ENCODE peak calls at places on chromosomes 11 and 22, in five cellular contexts. One of them, this sample, is unnamed. For H3K4me1, the result is how much of the 10 kb centered on the place peaks cover.

GRCh38 chr11:122642971-122643370 is 12.6 kb upstream of the UBASH3B start:
- DNase-seq in cardiac muscle cell: no peak
- DNase-seq in neural progenitor cell: no peak
- DNase-seq in astrocyte: peak
- DNase-seq in Peyer's patch: no peak
- DNase-seq in this sample: no peak

GRCh38 chr22:48881326-48881980 is 946.2 kb downstream of the BRD1 start:
- DNase-seq in Peyer's patch: peak
- DNase-seq in cardiac muscle cell: no peak
- DNase-seq in neural progenitor cell: no peak
- DNase-seq in astrocyte: no peak
- DNase-seq in this sample: no peak

GRCh38 chr11:64916040-64916847 is 765 bp downstream of the ATG2A start:
- DNase-seq in neural progenitor cell: peak
- DNase-seq in cardiac muscle cell: no peak
- DNase-seq in astrocyte: peak
- DNase-seq in Peyer's patch: no peak
- DNase-seq in this sample: no peak

GRCh38 chr11:70080763-70081162 is 2.6 kb downstream of the ANO1 start:
- DNase-seq in Peyer's patch: no peak
- DNase-seq in neural progenitor cell: no peak
- DNase-seq in cardiac muscle cell: no peak
- DNase-seq in astrocyte: peak
- DNase-seq in this sample: no peak

GRCh38 chr11:130625907-130626306 is 177.5 kb downstream of the ADAMTS15 start:
- DNase-seq in Peyer's patch: no peak
- DNase-seq in cardiac muscle cell: no peak
- DNase-seq in astrocyte: no peak
- DNase-seq in neural progenitor cell: no peak
- DNase-seq in this sample: no peak

GRCh38 chr11:68191661-68192579 is 21.2 kb downstream of the KMT5B start:
- DNase-seq in neural progenitor cell: no peak
- DNase-seq in astrocyte: peak
- DNase-seq in cardiac muscle cell: no peak
- DNase-seq in Peyer's patch: no peak
- DNase-seq in this sample: no peak

GRCh38 chr11:45285931-45286632 is at the start of gene SYT13:
- DNase-seq in cardiac muscle cell: peak
- DNase-seq in Peyer's patch: peak
- DNase-seq in astrocyte: no peak
- DNase-seq in neural progenitor cell: peak
- DNase-seq in this sample: peak

GRCh38 chr22:37314315-37315046 is 32.2 kb downstream of the CYTH4 start:
- DNase-seq in Peyer's patch: no peak
- DNase-seq in neural progenitor cell: no peak
- DNase-seq in cardiac muscle cell: no peak
- DNase-seq in astrocyte: no peak
- DNase-seq in this sample: no peak

GRCh38 chr11:9109858-9110731 is 18.7 kb upstream of the SCUBE2 start:
- DNase-seq in astrocyte: no peak
- DNase-seq in cardiac muscle cell: no peak
- DNase-seq in Peyer's patch: no peak
- DNase-seq in neural progenitor cell: no peak
- DNase-seq in this sample: no peak

GRCh38 chr11:8671242-8671641 is 11.2 kb downstream of the TRIM66 start:
- DNase-seq in cardiac muscle cell: no peak
- DNase-seq in Peyer's patch: no peak
- DNase-seq in neural progenitor cell: peak
- DNase-seq in astrocyte: peak
- DNase-seq in this sample: peak

GRCh38 chr22:40911772-40912171 is 39.4 kb upstream of the RBX1 start:
- DNase-seq in Peyer's patch: no peak
- DNase-seq in cardiac muscle cell: no peak
- DNase-seq in neural progenitor cell: no peak
- DNase-seq in astrocyte: no peak
- DNase-seq in this sample: no peak

GRCh38 chr11:118006153-118006534 is 19.9 kb downstream of the IL10RA start:
- DNase-seq in astrocyte: no peak
- DNase-seq in neural progenitor cell: no peak
- DNase-seq in cardiac muscle cell: no peak
- DNase-seq in Peyer's patch: no peak
- DNase-seq in this sample: no peak

GRCh38 chr22:29813563-29813962 is 24.5 kb downstream of the ASCC2 start:
- DNase-seq in Peyer's patch: no peak
- DNase-seq in cardiac muscle cell: no peak
- DNase-seq in astrocyte: no peak
- DNase-seq in neural progenitor cell: no peak
- DNase-seq in this sample: no peak

GRCh38 chr11:9774591-9775392 is 110.9 kb downstream of the SWAP70 start:
- DNase-seq in Peyer's patch: no peak
- DNase-seq in cardiac muscle cell: no peak
- DNase-seq in neural progenitor cell: no peak
- DNase-seq in astrocyte: peak
- DNase-seq in this sample: no peak

GRCh38 chr11:109798521-109798920 is 294.7 kb upstream of the ZC3H12C start:
- DNase-seq in astrocyte: peak
- DNase-seq in neural progenitor cell: no peak
- DNase-seq in Peyer's patch: no peak
- DNase-seq in cardiac muscle cell: no peak
- DNase-seq in this sample: no peak

GRCh38 chr11:112776834-112777793 is 184.1 kb upstream of the NCAM1 start:
- DNase-seq in neural progenitor cell: no peak
- DNase-seq in astrocyte: no peak
- DNase-seq in Peyer's patch: no peak
- DNase-seq in cardiac muscle cell: peak
- DNase-seq in this sample: no peak

GRCh38 chr22:27962268-27963191 is 43.5 kb upstream of the PITPNB start:
- DNase-seq in Peyer's patch: no peak
- DNase-seq in neural progenitor cell: peak
- DNase-seq in astrocyte: no peak
- DNase-seq in cardiac muscle cell: no peak
- DNase-seq in this sample: no peak

GRCh38 chr11:120612363-120613263 is 101.1 kb downstream of the GRIK4 start:
- DNase-seq in Peyer's patch: no peak
- DNase-seq in cardiac muscle cell: no peak
- DNase-seq in astrocyte: peak
- DNase-seq in neural progenitor cell: no peak
- DNase-seq in this sample: no peak

GRCh38 chr11:85626496-85626895 is 648 bp downstream of the DLG2 start:
- DNase-seq in neural progenitor cell: no peak
- DNase-seq in cardiac muscle cell: peak
- DNase-seq in Peyer's patch: no peak
- DNase-seq in astrocyte: no peak
- DNase-seq in this sample: no peak

GRCh38 chr11:90476442-90477007 is 253.7 kb upstream of the CHORDC1 start:
- DNase-seq in Peyer's patch: no peak
- DNase-seq in neural progenitor cell: peak
- DNase-seq in astrocyte: peak
- DNase-seq in cardiac muscle cell: peak
- DNase-seq in this sample: no peak

GRCh38 chr11:83007477-83007876 is 64.2 kb downstream of the RAB30 start:
- DNase-seq in astrocyte: no peak
- DNase-seq in neural progenitor cell: no peak
- DNase-seq in cardiac muscle cell: no peak
- DNase-seq in Peyer's patch: no peak
- DNase-seq in this sample: no peak

GRCh38 chr11:128734439-128735224 is 40.8 kb downstream of the FLI1 start:
- DNase-seq in neural progenitor cell: no peak
- DNase-seq in cardiac muscle cell: no peak
- DNase-seq in astrocyte: no peak
- DNase-seq in Peyer's patch: no peak
- DNase-seq in this sample: no peak

GRCh38 chr22:19928207-19928606 is 13.4 kb upstream of the COMT start:
- DNase-seq in Peyer's patch: no peak
- DNase-seq in cardiac muscle cell: no peak
- DNase-seq in astrocyte: no peak
- DNase-seq in neural progenitor cell: no peak
- DNase-seq in this sample: no peak

GRCh38 chr11:802693-803466 is 2.2 kb downstream of the PIDD1 start:
- DNase-seq in Peyer's patch: no peak
- DNase-seq in astrocyte: no peak
- DNase-seq in cardiac muscle cell: no peak
- DNase-seq in neural progenitor cell: no peak
- DNase-seq in this sample: no peak

GRCh38 chr11:130050272-130050671 is 19.4 kb upstream of the APLP2 start:
- DNase-seq in neural progenitor cell: peak
- DNase-seq in astrocyte: peak
- DNase-seq in Peyer's patch: no peak
- DNase-seq in cardiac muscle cell: peak
- DNase-seq in this sample: no peak

GRCh38 chr11:104098132-104098531 is 61.7 kb downstream of the DDI1 start:
- DNase-seq in cardiac muscle cell: no peak
- DNase-seq in neural progenitor cell: no peak
- DNase-seq in Peyer's patch: no peak
- DNase-seq in astrocyte: no peak
- DNase-seq in this sample: no peak

GRCh38 chr11:10418259-10418949 is 36.7 kb upstream of the AMPD3 start:
- DNase-seq in neural progenitor cell: no peak
- DNase-seq in cardiac muscle cell: no peak
- DNase-seq in astrocyte: no peak
- DNase-seq in Peyer's patch: no peak
- DNase-seq in this sample: no peak

GRCh38 chr11:88303037-88303436 is 34.5 kb downstream of the CTSC start:
- DNase-seq in cardiac muscle cell: no peak
- DNase-seq in Peyer's patch: no peak
- DNase-seq in astrocyte: no peak
- DNase-seq in neural progenitor cell: no peak
- DNase-seq in this sample: no peak

GRCh38 chr11:127791844-127792243 is 791.3 kb upstream of the KIRREL3 start:
- DNase-seq in cardiac muscle cell: no peak
- DNase-seq in neural progenitor cell: no peak
- DNase-seq in astrocyte: no peak
- DNase-seq in Peyer's patch: no peak
- DNase-seq in this sample: no peak

GRCh38 chr11:117459979-117460300 is 132.3 kb downstream of the CEP164 start:
- DNase-seq in cardiac muscle cell: no peak
- DNase-seq in neural progenitor cell: peak
- DNase-seq in astrocyte: no peak
- DNase-seq in Peyer's patch: no peak
- DNase-seq in this sample: no peak

GRCh38 chr11:19951558-19952083 is 208.7 kb downstream of the DBX1 start:
- DNase-seq in Peyer's patch: no peak
- DNase-seq in astrocyte: no peak
- DNase-seq in neural progenitor cell: peak
- DNase-seq in cardiac muscle cell: peak
- DNase-seq in this sample: peak

GRCh38 chr11:114219559-114220349 is 76.4 kb upstream of the NNMT start:
- DNase-seq in neural progenitor cell: peak
- DNase-seq in astrocyte: peak
- DNase-seq in Peyer's patch: no peak
- DNase-seq in cardiac muscle cell: peak
- DNase-seq in this sample: no peak

GRCh38 chr11:16603890-16604783 is 134.3 kb upstream of the C11orf58 start:
- DNase-seq in astrocyte: peak
- DNase-seq in cardiac muscle cell: peak
- DNase-seq in neural progenitor cell: peak
- DNase-seq in Peyer's patch: peak
- DNase-seq in this sample: no peak

GRCh38 chr11:119148855-119149370 is at the start of gene ABCG4:
- DNase-seq in Peyer's patch: no peak
- DNase-seq in neural progenitor cell: peak
- DNase-seq in astrocyte: no peak
- DNase-seq in cardiac muscle cell: peak
- DNase-seq in this sample: no peak

GRCh38 chr11:44112083-44112865 is 16.8 kb downstream of the EXT2 start:
- DNase-seq in neural progenitor cell: no peak
- DNase-seq in Peyer's patch: no peak
- DNase-seq in cardiac muscle cell: no peak
- DNase-seq in astrocyte: peak
- DNase-seq in this sample: no peak
- H3K4me1 ChIP-seq in neural progenitor cell: under half
- H3K4me1 ChIP-seq in Peyer's patch: under half
- H3K4me1 ChIP-seq in cardiac muscle cell: under half
- H3K4me1 ChIP-seq in astrocyte: under half
- H3K4me1 ChIP-seq in this sample: under half

DNA sequence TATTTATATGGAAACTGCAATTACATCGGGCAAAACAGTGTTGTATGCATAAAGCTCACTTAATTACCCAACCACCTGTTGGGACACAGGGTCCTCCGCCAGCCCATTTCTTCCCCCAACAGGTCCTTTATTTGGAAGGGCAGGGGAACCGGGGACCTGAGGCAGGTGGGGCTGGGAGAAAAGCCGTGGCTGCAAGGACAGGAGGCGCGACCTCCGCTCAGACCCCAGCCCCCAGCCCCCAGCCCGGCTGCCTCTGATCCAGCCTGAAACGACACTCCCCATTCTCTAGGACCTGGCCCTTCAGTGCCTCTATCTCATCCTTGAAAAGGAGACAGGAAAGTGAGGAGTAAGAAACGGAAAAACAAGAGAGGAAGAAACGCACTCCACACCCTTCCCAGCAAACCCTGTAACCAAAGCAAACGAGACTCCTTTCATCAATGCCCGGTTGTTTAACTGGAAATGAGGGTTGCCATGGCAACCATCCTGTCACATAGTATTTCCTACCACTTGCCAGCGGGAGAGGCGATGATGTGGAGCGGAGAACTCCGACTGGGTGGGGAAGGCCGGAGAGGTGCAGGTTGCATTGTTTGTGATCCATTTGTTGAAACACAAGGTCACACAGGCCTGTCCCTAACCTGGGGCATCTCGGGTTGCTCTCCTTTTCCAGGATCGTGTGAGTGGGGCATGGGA is 610.1 kb downstream of the BUD13 start:
- DNase-seq in Peyer's patch: no peak
- DNase-seq in astrocyte: no peak
- DNase-seq in cardiac muscle cell: no peak
- DNase-seq in neural progenitor cell: peak
- DNase-seq in this sample: no peak
- H3K4me3 ChIP-seq in Peyer's patch: no peak
- H3K4me3 ChIP-seq in astrocyte: no peak
- H3K4me3 ChIP-seq in cardiac muscle cell: no peak
- H3K4me3 ChIP-seq in neural progenitor cell: no peak
- H3K4me3 ChIP-seq in this sample: no peak

DNA sequence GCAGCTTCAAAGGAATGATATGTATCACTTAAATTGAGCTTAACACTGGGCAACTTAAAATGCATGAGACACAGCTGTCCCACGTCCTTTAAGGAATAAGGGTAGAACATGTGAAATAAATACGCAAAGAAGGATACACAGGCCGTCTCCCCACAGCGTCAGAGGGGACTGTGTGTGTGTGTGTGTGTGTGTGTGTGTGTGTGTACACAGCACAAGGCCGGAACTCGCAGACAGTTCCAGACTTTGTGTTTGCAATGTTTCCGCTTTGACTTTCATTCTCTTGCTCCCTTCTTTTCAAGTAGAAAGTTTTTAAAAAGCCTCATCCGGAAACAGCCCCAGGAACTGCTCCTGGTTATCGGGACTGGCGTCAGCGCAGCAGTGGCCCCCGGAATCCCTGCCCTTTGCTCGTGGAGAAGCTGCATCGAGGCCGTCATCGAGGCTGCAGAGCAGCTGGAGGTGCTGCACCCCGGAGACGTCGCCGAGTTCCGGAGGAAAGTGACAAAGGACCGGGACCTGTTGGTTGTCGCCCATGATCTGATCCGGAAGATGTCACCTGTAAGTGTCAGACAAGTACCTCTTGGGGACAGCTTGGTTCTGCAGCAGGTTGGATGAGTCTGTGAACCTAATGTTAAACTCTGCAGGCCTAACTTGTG is 13.3 kb downstream of the FAM118A start:
- DNase-seq in neural progenitor cell: no peak
- DNase-seq in Peyer's patch: no peak
- DNase-seq in astrocyte: no peak
- DNase-seq in cardiac muscle cell: no peak
- DNase-seq in this sample: no peak
- H3K4me1 ChIP-seq in neural progenitor cell: under half
- H3K4me1 ChIP-seq in Peyer's patch: under half
- H3K4me1 ChIP-seq in astrocyte: under half
- H3K4me1 ChIP-seq in cardiac muscle cell: under half
- H3K4me1 ChIP-seq in this sample: under half

GRCh38 chr11:72969894-72970335 is 155.7 kb downstream of the ATG16L2 start:
- DNase-seq in astrocyte: peak
- DNase-seq in cardiac muscle cell: no peak
- DNase-seq in neural progenitor cell: no peak
- DNase-seq in Peyer's patch: no peak
- DNase-seq in this sample: no peak
- H3K4me3 ChIP-seq in astrocyte: no peak
- H3K4me3 ChIP-seq in cardiac muscle cell: no peak
- H3K4me3 ChIP-seq in neural progenitor cell: no peak
- H3K4me3 ChIP-seq in Peyer's patch: no peak
- H3K4me3 ChIP-seq in this sample: no peak